ENCODE peak calls at places on chromosomes 13 and 19, in nine cellular contexts. C is stimulated activated naive B cell treated with anti-CD40 and anti-IgM and Interleukin-4, amounts not matched to agents 10 μg/mL and 1 μg/mL and 100 μg/mL, for 72 hours; T is fibroblast of pulmonary artery; N is activated naive CD4-positive, alpha-beta T cell treated with anti-CD3 and anti-CD28 coated beads, Interleukin-2, amount 10 ng/mL, durations not matched to agents 7 days and 5 days; F is sciatic nerve; L is ELF-1; G is endothelial cell; H is AG09319; S is activated CD4-positive, alpha-beta T cell treated with anti-CD3 and anti-CD28 coated beads, Interleukin-2, amount 50 U/mL, for 1 hour. P is an unnamed sample.

GRCh38 chr19:958967-959685 is 25.0 kb upstream of the WDR18 start:
- DNase-seq in L (peak; percentile 51), H (no peak), G (no peak), T (peak; percentile 36), C (no peak), S (no peak), F (no peak), N (peak; percentile 33), P (peak; percentile 40)

GRCh38 chr13:67221630-67222226 is 8.4 kb downstream of the PCDH9 start:
- DNase-seq in T (no peak), G (no peak), N (no peak), L (no peak), C (no peak), S (no peak), H (no peak), F (no peak), P (no peak)

GRCh38 chr13:41668130-41668757 is 210.9 kb downstream of the RGCC start:
- DNase-seq in H (peak; percentile 89), C (peak; percentile 10), L (peak; percentile 75), G (peak; percentile 49), S (no peak), T (peak; percentile 97), N (peak; percentile 56), F (no peak), P (peak; percentile 87)

GRCh38 chr19:33297401-33298145 is 4.8 kb downstream of the CEBPA start:
- DNase-seq in C (no peak), G (no peak), L (no peak), F (peak; percentile 52), H (no peak), S (no peak), N (peak; percentile 11), T (no peak), P (no peak)

GRCh38 chr13:99320693-99321481 is 13.7 kb upstream of the GPR183 start:
- DNase-seq in S (peak; percentile 28), G (no peak), C (no peak), N (no peak), F (no peak), T (peak; percentile 93), L (no peak), H (peak; percentile 83), P (peak; percentile 96)

GRCh38 chr19:58474291-58474996 is 1.7 kb upstream of the ZNF446 start:
- DNase-seq in N (no peak), S (no peak), C (no peak), F (no peak), H (no peak), T (peak; percentile 31), L (no peak), G (no peak), P (peak; percentile 92)

GRCh38 chr19:1295169-1296012 is 9.7 kb downstream of the EFNA2 start:
- DNase-seq in F (peak; percentile 65), N (peak; percentile 66), S (peak; percentile 43), C (no peak), L (no peak), H (no peak), T (no peak), G (peak; percentile 61), P (no peak)

GRCh38 chr19:33234736-33235135 is 9.1 kb upstream of the SLC7A10 start:
- DNase-seq in L (no peak), F (no peak), C (no peak), T (no peak), G (no peak), S (no peak), N (no peak), H (no peak), P (no peak)

GRCh38 chr13:50697746-50698526 is 145.6 kb downstream of the DLEU7 start:
- DNase-seq in G (no peak), T (no peak), L (no peak), N (no peak), S (no peak), C (no peak), F (no peak), H (no peak), P (no peak)

GRCh38 chr19:5060591-5061339 is 91.9 kb downstream of the KDM4B start:
- DNase-seq in G (no peak), F (no peak), H (no peak), C (no peak), S (no peak), N (no peak), L (no peak), T (no peak), P (no peak)

GRCh38 chr13:104140557-104140956 is 1074.3 kb upstream of the SLC10A2 start:
- DNase-seq in N (no peak), G (no peak), C (no peak), T (peak; percentile 21), L (no peak), F (no peak), H (no peak), S (no peak), P (peak; percentile 69)

GRCh38 chr19:41774515-41774980 is 19.2 kb downstream of the CEACAM6 start:
- DNase-seq in F (no peak), H (no peak), C (no peak), N (peak; percentile 71), G (no peak), S (peak; percentile 47), T (no peak), L (no peak), P (no peak)

GRCh38 chr19:48963371-48964204 is 1.5 kb upstream of the FTL start:
- DNase-seq in T (peak; percentile 75), G (peak; percentile 68), L (peak; percentile 86), H (no peak), F (peak; percentile 91), C (peak; percentile 62), S (peak; percentile 37), N (peak; percentile 61), P (peak; percentile 64)

GRCh38 chr13:36420437-36420891 is 11.8 kb upstream of the CCNA1 start:
- DNase-seq in G (peak; percentile 79), H (peak; percentile 22), N (peak; percentile 78), L (peak; percentile 85), F (peak; percentile 86), T (peak; percentile 90), S (peak; percentile 54), C (peak; percentile 53), P (peak; percentile 65)

GRCh38 chr13:108483981-108484380 is 145.4 kb upstream of the MYO16 start:
- DNase-seq in G (no peak), T (no peak), H (no peak), C (no peak), S (no peak), F (no peak), L (no peak), N (no peak), P (no peak)

GRCh38 chr19:51743405-51743804 is 8.3 kb downstream of the FPR1 start:
- DNase-seq in S (no peak), T (no peak), F (no peak), N (no peak), L (no peak), H (no peak), G (no peak), C (no peak), P (peak; percentile 84)

GRCh38 chr19:53308339-53308811 is 25.2 kb upstream of the ZNF845 start:
- DNase-seq in L (peak; percentile 70), H (no peak), C (no peak), F (no peak), G (peak; percentile 56), S (no peak), T (peak; percentile 22), N (peak; percentile 26), P (no peak)

GRCh38 chr13:38866649-38867048 is 124.0 kb downstream of the STOML3 start:
- DNase-seq in L (no peak), T (no peak), N (no peak), H (no peak), G (no peak), C (no peak), F (no peak), S (no peak), P (no peak)

GRCh38 chr13:19981685-19982238 is 23.2 kb downstream of the ZMYM2 start:
- DNase-seq in N (no peak), F (no peak), T (no peak), H (no peak), C (no peak), S (no peak), L (no peak), G (no peak), P (no peak)

GRCh38 chr19:10517760-10518443 is 655 bp upstream of the S1PR5 start:
- DNase-seq in N (peak; percentile 28), G (no peak), T (peak; percentile 18), F (no peak), H (no peak), C (no peak), S (no peak), L (peak; percentile 69), P (peak; percentile 64)